ENCODE peak calls at places on chromosomes 3 and 15, in seven cellular contexts. I, O, X, L, S, U and E are unnamed samples.

GRCh38 chr15:90174140-90174891 is 26.8 kb upstream of the SEMA4B start:
- DNase-seq in I (peak; percentile 88), O (no peak), X (no peak), L (peak; percentile 36), S (peak; percentile 45), U (peak; percentile 45), E (no peak)

GRCh38 chr3:123389338-123389910 is 59.5 kb downstream of the ADCY5 start:
- DNase-seq in I (no peak), O (no peak), X (no peak), L (no peak), S (no peak), U (no peak), E (no peak)

GRCh38 chr3:174397848-174398247 is 461.3 kb upstream of the NAALADL2 start:
- DNase-seq in I (no peak), O (peak; percentile 22), X (no peak), L (peak; percentile 49), S (peak; percentile 46), U (peak; percentile 73), E (no peak)

GRCh38 chr15:34976743-34977142 is 7.2 kb upstream of the AQR start:
- DNase-seq in I (no peak), O (no peak), X (no peak), L (no peak), S (no peak), U (no peak), E (no peak)

GRCh38 chr3:104564045-104564643 is 802.6 kb upstream of the ALCAM start:
- DNase-seq in I (no peak), O (peak; percentile 42), X (peak; percentile 17), L (peak; percentile 65), S (peak; percentile 58), U (peak; percentile 69), E (no peak)

GRCh38 chr15:46170326-46170725 is 535.5 kb downstream of the SQOR start:
- DNase-seq in I (no peak), O (no peak), X (no peak), L (no peak), S (no peak), U (no peak), E (no peak)

GRCh38 chr15:77516076-77516475 is 95.4 kb downstream of the HMG20A start:
- DNase-seq in I (no peak), O (no peak), X (no peak), L (no peak), S (peak; percentile 63), U (no peak), E (no peak)

GRCh38 chr15:38688096-38688495 is 123.5 kb upstream of the RASGRP1 start:
- DNase-seq in I (no peak), O (no peak), X (no peak), L (no peak), S (no peak), U (no peak), E (no peak)

GRCh38 chr3:76523337-76523736 is 516.6 kb upstream of the ROBO2 start:
- DNase-seq in I (no peak), O (no peak), X (no peak), L (no peak), S (no peak), U (no peak), E (no peak)

GRCh38 chr3:123947482-123947881 is 13.5 kb downstream of the CCDC14 start:
- DNase-seq in I (no peak), O (no peak), X (no peak), L (peak; percentile 26), S (peak; percentile 24), U (no peak), E (no peak)

GRCh38 chr15:29437888-29438713 is 168.5 kb upstream of the NSMCE3 start:
- DNase-seq in I (peak; percentile 61), O (no peak), X (no peak), L (no peak), S (no peak), U (no peak), E (no peak)

GRCh38 chr3:31953091-31953490 is 28.0 kb downstream of the OSBPL10 start:
- DNase-seq in I (no peak), O (no peak), X (no peak), L (no peak), S (no peak), U (no peak), E (no peak)

GRCh38 chr15:62770752-62771151 is 271.8 kb upstream of the TPM1 start:
- DNase-seq in I (no peak), O (peak; percentile 68), X (no peak), L (peak; percentile 92), S (peak; percentile 97), U (peak; percentile 57), E (peak; percentile 79)

GRCh38 chr3:175338775-175339535 is 479.8 kb downstream of the NAALADL2 start:
- DNase-seq in I (no peak), O (peak; percentile 63), X (no peak), L (peak; percentile 95), S (peak; percentile 89), U (peak; percentile 36), E (peak; percentile 64)

GRCh38 chr3:175150812-175151411 is 291.8 kb downstream of the NAALADL2 start:
- DNase-seq in I (no peak), O (peak; percentile 88), X (no peak), L (no peak), S (no peak), U (no peak), E (no peak)

GRCh38 chr3:69649713-69650419 is 89.4 kb upstream of the MITF start:
- DNase-seq in I (no peak), O (no peak), X (no peak), L (no peak), S (peak; percentile 49), U (peak; percentile 71), E (no peak)

GRCh38 chr15:78072080-78072892 is 5.2 kb downstream of the TBC1D2B start:
- DNase-seq in I (no peak), O (no peak), X (no peak), L (peak; percentile 94), S (peak; percentile 81), U (peak; percentile 93), E (peak; percentile 88)

GRCh38 chr3:67094769-67095168 is 96.7 kb downstream of the KBTBD8 start:
- DNase-seq in I (no peak), O (no peak), X (no peak), L (peak; percentile 75), S (peak; percentile 15), U (peak; percentile 51), E (no peak)

GRCh38 chr3:151101270-151101954 is 15.9 kb downstream of the MED12L start:
- DNase-seq in I (no peak), O (no peak), X (no peak), L (no peak), S (no peak), U (no peak), E (no peak)

GRCh38 chr15:29072444-29072843 is 186.7 kb downstream of the APBA2 start:
- DNase-seq in I (no peak), O (no peak), X (no peak), L (no peak), S (no peak), U (no peak), E (no peak)

GRCh38 chr15:59329570-59330350 is 42.9 kb downstream of the MYO1E start:
- DNase-seq in I (no peak), O (peak; percentile 35), X (no peak), L (peak; percentile 80), S (peak; percentile 90), U (peak; percentile 81), E (no peak)

GRCh38 chr3:49804141-49805041 is 1.3 kb downstream of the INKA1 start:
- DNase-seq in I (no peak), O (no peak), X (no peak), L (no peak), S (no peak), U (no peak), E (no peak)

GRCh38 chr3:162956711-162957110 is 1460.1 kb downstream of the OTOL1 start:
- DNase-seq in I (no peak), O (no peak), X (no peak), L (no peak), S (no peak), U (no peak), E (no peak)